ENCODE peak calls at places on chromosomes 7 and 10, in five cellular contexts. K is Karpas-422, Y is HCT116, A is GM12878, L is keratinocyte. M is an unnamed sample. For H3K79me2, the result is how much of the 10 kb centered on the place peaks cover.

GRCh38 chr7:42237891-42238531 is 1.0 kb upstream of the GLI3 start:
- DNase-seq in Y (no peak), L (no peak), A (no peak), K (peak), M (no peak)

GRCh38 chr7:25759281-25759680 is 392.7 kb upstream of the NFE2L3 start:
- DNase-seq in A (no peak), Y (no peak), L (no peak), K (no peak), M (no peak)

GRCh38 chr10:62818426-62819011 is 2.4 kb upstream of the EGR2 start:
- DNase-seq in A (no peak), L (no peak), K (peak), Y (no peak), M (no peak)

GRCh38 chr7:51802698-51803097 is 486.1 kb upstream of the COBL start:
- DNase-seq in L (no peak), K (no peak), A (no peak), Y (no peak), M (no peak)

GRCh38 chr7:102146989-102147388 is 139.7 kb upstream of the SH2B2 start:
- DNase-seq in Y (no peak), L (no peak), K (no peak), A (no peak), M (no peak)

GRCh38 chr10:34286136-34286739 is 528.9 kb downstream of the PARD3 start:
- DNase-seq in L (no peak), A (no peak), K (no peak), Y (peak), M (no peak)

GRCh38 chr7:87328281-87328680 is 17.2 kb upstream of the CROT start:
- DNase-seq in Y (peak), A (no peak), L (no peak), K (peak), M (peak)

GRCh38 chr7:121485457-121486243 is 89.5 kb upstream of the FAM3C start:
- DNase-seq in L (no peak), Y (no peak), A (no peak), K (no peak), M (no peak)

GRCh38 chr7:27101906-27102577 is 441 bp downstream of the HOXA2 start:
- DNase-seq in A (no peak), K (no peak), Y (no peak), L (no peak), M (no peak)

GRCh38 chr10:67072654-67073053 is 146.8 kb downstream of the LRRTM3 start:
- DNase-seq in K (no peak), A (no peak), Y (no peak), L (no peak), M (no peak)

GRCh38 chr7:16055263-16055976 is 365.9 kb downstream of the CRPPA start:
- DNase-seq in A (no peak), L (no peak), Y (no peak), K (no peak), M (peak)

GRCh38 chr10:75512534-75512933 is 81.1 kb downstream of the LRMDA start:
- DNase-seq in Y (no peak), K (no peak), L (no peak), A (no peak), M (no peak)

GRCh38 chr10:47438857-47439474 is 44.9 kb downstream of the ANXA8 start:
- DNase-seq in K (peak), A (no peak), L (peak), Y (peak), M (peak)

GRCh38 chr7:101522021-101522420 is 107.1 kb downstream of the MYL10 start:
- DNase-seq in A (no peak), L (no peak), K (no peak), Y (no peak), M (no peak)

GRCh38 chr7:27161721-27162547 is 3.4 kb downstream of the HOXA9 start:
- DNase-seq in Y (no peak), A (no peak), L (no peak), K (peak), M (no peak)

GRCh38 chr7:48250441-48250951 is 79.2 kb downstream of the ABCA13 start:
- DNase-seq in K (no peak), Y (no peak), L (no peak), A (no peak), M (no peak)

GRCh38 chr10:71748671-71749191 is 24.6 kb downstream of the VSIR start:
- DNase-seq in K (peak), A (peak), L (no peak), Y (no peak), M (peak)

GRCh38 chr10:13851906-13852305 is 265.1 kb downstream of the PRPF18 start:
- DNase-seq in A (no peak), L (no peak), Y (no peak), K (no peak), M (no peak)

GRCh38 chr7:2288986-2289611 is 25.1 kb downstream of the SNX8 start:
- DNase-seq in K (no peak), A (no peak), Y (no peak), L (no peak), M (peak)

GRCh38 chr7:14403587-14403986 is 414.1 kb upstream of the ETV1 start:
- DNase-seq in Y (no peak), A (no peak), K (no peak), L (peak), M (no peak)

GRCh38 chr7:65509368-65510186 is 135.9 kb downstream of the ZNF92 start:
- DNase-seq in K (no peak), L (no peak), A (no peak), Y (no peak), M (peak)

GRCh38 chr7:100914208-100914878 is 18.7 kb upstream of the ACHE start:
- DNase-seq in Y (no peak), K (no peak), L (no peak), A (no peak), M (no peak)

GRCh38 chr7:28891192-28891872 is 66.8 kb downstream of the TRIL start:
- DNase-seq in Y (no peak), L (no peak), K (no peak), A (no peak), M (no peak)

GRCh38 chr10:88687853-88688467 is 18.1 kb upstream of the LIPK start:
- DNase-seq in A (no peak), L (no peak), Y (peak), K (peak), M (peak)

GRCh38 chr7:50307368-50308012 is 3.0 kb downstream of the IKZF1 start:
- DNase-seq in L (no peak), Y (no peak), K (peak), A (no peak), M (peak)
- H3K79me2 ChIP-seq in L (under half), Y (under half), K (half or more), A (half or more), M (half or more)

GRCh38 chr7:137925754-137926153 is 76.1 kb downstream of the CREB3L2 start:
- DNase-seq in K (no peak), L (no peak), A (no peak), Y (no peak), M (no peak)
- H3K79me2 ChIP-seq in K (under half), L (under half), A (under half), Y (under half), M (under half)

DNA sequence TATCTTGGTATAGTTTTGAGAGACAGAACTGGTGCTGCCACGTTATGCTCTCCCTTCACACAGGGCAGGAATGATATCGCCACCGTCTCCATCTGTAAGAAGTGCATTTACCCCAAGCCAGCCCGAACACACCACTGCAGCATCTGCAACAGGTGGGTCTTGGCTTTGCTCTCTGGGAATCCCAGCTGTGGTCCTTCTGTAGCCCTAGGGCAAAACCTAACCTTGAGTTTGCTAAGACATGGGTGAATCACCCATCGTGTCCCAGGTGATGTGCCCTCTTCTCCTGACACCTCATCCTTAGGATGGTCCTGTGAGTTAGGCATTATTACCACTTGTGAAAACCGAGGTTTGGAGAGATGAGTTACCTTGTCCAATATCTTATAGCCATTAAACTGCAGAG is 6.4 kb downstream of the ZDHHC16 start:
- DNase-seq in K (no peak), L (no peak), A (no peak), Y (no peak), M (no peak)
- H3K79me2 ChIP-seq in K (under half), L (half or more), A (under half), Y (under half), M (under half)

GRCh38 chr7:142795339-142795863 is 24.6 kb downstream of the PRSS2 start:
- DNase-seq in A (no peak), Y (no peak), K (no peak), L (no peak), M (peak)
- H3K79me2 ChIP-seq in A (under half), Y (under half), K (under half), L (under half), M (under half)

GRCh38 chr10:5889624-5890518 is at the start of the genes ANKRD16 and FBH1:
- DNase-seq in A (peak), Y (peak), K (peak), L (peak), M (peak)

GRCh38 chr10:5887641-5888040 is 2.1 kb downstream of the ANKRD16 start:
- DNase-seq in Y (no peak), A (no peak), L (no peak), K (no peak), M (no peak)

GRCh38 chr10:5888843-5889623 is 660 bp downstream of the ANKRD16 start:
- DNase-seq in K (peak), L (no peak), Y (no peak), A (no peak), M (peak)

GRCh38 chr10:5887029-5887428 is 2.7 kb downstream of the ANKRD16 start:
- DNase-seq in L (no peak), K (no peak), A (no peak), Y (no peak), M (no peak)

GRCh38 chr10:5888352-5888751 is 1.3 kb downstream of the ANKRD16 start:
- DNase-seq in A (no peak), Y (no peak), L (no peak), K (peak), M (peak)
- H3K79me2 ChIP-seq in A (under half), Y (under half), L (under half), K (half or more), M (under half)

DNA sequence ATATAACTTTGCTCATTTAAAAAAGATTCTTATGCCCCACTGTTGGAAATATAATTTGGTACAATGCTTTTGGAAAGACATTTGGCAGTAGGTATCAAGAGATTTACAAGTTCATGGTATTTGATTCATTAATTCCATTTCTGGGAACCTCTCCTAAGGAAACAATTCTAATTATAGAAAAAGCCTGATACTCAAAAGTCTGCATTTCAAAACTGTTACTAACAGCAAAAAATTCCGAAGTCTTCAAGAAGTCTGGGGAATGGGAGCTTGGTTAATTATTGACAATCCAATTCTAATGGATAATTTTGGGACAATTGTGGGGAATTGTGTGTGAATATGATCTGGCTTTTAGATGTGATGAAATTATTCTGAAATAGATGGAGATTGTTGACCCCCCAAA is 59.6 kb downstream of the HDAC9 start:
- DNase-seq in Y (no peak), L (no peak), A (no peak), K (no peak), M (no peak)
- H3K79me2 ChIP-seq in Y (under half), L (under half), A (under half), K (under half), M (half or more)

GRCh38 chr10:4229106-4229505 is 444.1 kb upstream of the KLF6 start:
- DNase-seq in A (no peak), K (no peak), L (no peak), Y (no peak), M (no peak)
- H3K79me2 ChIP-seq in A (under half), K (under half), L (under half), Y (under half), M (under half)